ENCODE peak calls at places on chromosomes 11 and 22, in four cellular contexts. Y is stimulated activated CD4-positive, alpha-beta T cell treated with anti-CD3 and anti-CD28 coated beads, Interleukin-2, amount 100 ng/mL, for 24 hours; T is memory B cell; V is H54. C is an unnamed sample.

GRCh38 chr11:5923789-5924188 is 18.3 kb upstream of the OR56A3 start:
- DNase-seq in V (no peak), T (no peak), Y (no peak), C (no peak)

GRCh38 chr11:66489636-66490035 is 9.4 kb downstream of the DPP3 start:
- DNase-seq in V (no peak), T (no peak), Y (no peak), C (no peak)

GRCh38 chr22:44330727-44331660 is 18.2 kb upstream of the SHISAL1 start:
- DNase-seq in Y (no peak), T (no peak), V (no peak), C (no peak)

GRCh38 chr11:70717961-70718595 is 319.7 kb downstream of the CTTN start:
- DNase-seq in V (no peak), T (no peak), Y (no peak), C (peak; percentile 12)

GRCh38 chr11:64566042-64566914 is 24.7 kb upstream of the SLC22A12 start:
- DNase-seq in V (peak; percentile 95), Y (peak; percentile 10), T (no peak), C (peak; percentile 13)

GRCh38 chr22:32411388-32411787 is 659 bp downstream of the RTCB start:
- DNase-seq in V (peak; percentile 4), Y (no peak), T (no peak), C (no peak)

GRCh38 chr11:87097582-87097981 is 59.8 kb downstream of the TMEM135 start:
- DNase-seq in T (peak; percentile 26), V (peak; percentile 9), Y (peak; percentile 25), C (no peak)

GRCh38 chr11:96376796-96377195 is 12.9 kb downstream of the CCDC82 start:
- DNase-seq in Y (no peak), V (no peak), T (no peak), C (no peak)

GRCh38 chr11:67119577-67120391 is 721 bp downstream of the KDM2A start:
- DNase-seq in Y (peak; percentile 39), V (no peak), T (no peak), C (peak; percentile 41)

GRCh38 chr11:2724114-2724513 is 24.3 kb upstream of the KCNQ1OT1 start:
- DNase-seq in V (no peak), T (no peak), Y (no peak), C (no peak)

GRCh38 chr11:14969922-14970323 is 2.2 kb downstream of the CALCA start:
- DNase-seq in V (no peak), Y (peak; percentile 85), T (no peak), C (no peak)

C was measured in nucleus accumbens.